ENCODE peak calls at places on chromosomes 16 and 17, in nine cellular contexts. D, R, G, O, N, M, A, S and Y are unnamed samples.

GRCh38 chr17:41656249-41657023 is 32.1 kb upstream of the KRT17 start:
- DNase-seq in S (no peak), M (no peak), R (no peak), D (no peak), N (no peak), A (no peak), G (no peak), O (no peak), Y (no peak)

GRCh38 chr17:29569245-29569950 is 897 bp downstream of the TP53I13 start:
- DNase-seq in A (no peak), N (no peak), G (no peak), O (no peak), R (no peak), M (no peak), D (no peak), S (peak), Y (no peak)

GRCh38 chr17:81453049-81453448 is 57.8 kb downstream of the BAHCC1 start:
- DNase-seq in S (no peak), D (no peak), N (no peak), O (no peak), G (no peak), M (no peak), R (no peak), A (peak), Y (no peak)

GRCh38 chr16:86563489-86564345 is 2.9 kb upstream of the FOXC2 start:
- DNase-seq in M (peak), D (peak), O (peak), G (peak), S (peak), R (peak), N (peak), A (peak), Y (peak)

GRCh38 chr17:41689497-41690299 is 1.0 kb downstream of the EIF1 start:
- DNase-seq in O (peak), D (peak), M (peak), A (peak), S (peak), R (peak), N (peak), G (peak), Y (peak)

GRCh38 chr16:53789159-53789558 is 85.2 kb downstream of the FTO start:
- DNase-seq in N (no peak), R (no peak), D (no peak), S (peak), G (no peak), O (peak), M (no peak), A (no peak), Y (no peak)

GRCh38 chr17:49575524-49576120 is at the start of gene NXPH3:
- DNase-seq in A (peak), G (peak), M (peak), D (peak), O (no peak), N (peak), R (peak), S (peak), Y (peak)

GRCh38 chr16:17206712-17207111 is 264.0 kb downstream of the XYLT1 start:
- DNase-seq in O (no peak), S (no peak), A (no peak), N (no peak), M (no peak), D (no peak), R (no peak), G (no peak), Y (no peak)

GRCh38 chr16:11034005-11034404 is 89.6 kb downstream of the CLEC16A start:
- DNase-seq in O (no peak), R (no peak), N (no peak), D (no peak), M (no peak), S (peak), G (no peak), A (no peak), Y (no peak)

GRCh38 chr16:70156207-70156978 is 17.2 kb upstream of the CLEC18C start:
- DNase-seq in G (no peak), M (no peak), A (no peak), S (no peak), R (no peak), D (no peak), N (no peak), O (no peak), Y (peak)